ENCODE peak calls at places on chromosomes 4 and X, in five cellular contexts. One of them, this sample, is unnamed.

GRCh38 chr4:85995361-85995760 is 364.5 kb downstream of the MAPK10 start:
- DNase-seq in GM06990: no peak
- DNase-seq in transverse colon: no peak
- DNase-seq in PC-3: no peak
- DNase-seq in ovary: no peak
- DNase-seq in this sample: no peak

GRCh38 chr4:7427326-7428260 is 7.1 kb downstream of the PSAPL1 start:
- DNase-seq in GM06990: no peak
- DNase-seq in transverse colon: peak; percentile 3
- DNase-seq in PC-3: no peak
- DNase-seq in ovary: peak; percentile 9
- DNase-seq in this sample: no peak

GRCh38 chr4:141248029-141248428 is 27.3 kb downstream of the ZNF330 start:
- DNase-seq in GM06990: no peak
- DNase-seq in transverse colon: no peak
- DNase-seq in PC-3: no peak
- DNase-seq in ovary: no peak
- DNase-seq in this sample: no peak

GRCh38 chrX:107731831-107732502 is 43.6 kb downstream of the TSC22D3 start:
- DNase-seq in GM06990: no peak
- DNase-seq in transverse colon: peak; percentile 80
- DNase-seq in PC-3: peak; percentile 84
- DNase-seq in ovary: peak; percentile 95
- DNase-seq in this sample: peak; percentile 66

GRCh38 chr4:181364504-181364903 is 878.7 kb upstream of the TENM3 start:
- DNase-seq in GM06990: no peak
- DNase-seq in transverse colon: no peak
- DNase-seq in PC-3: no peak
- DNase-seq in ovary: no peak
- DNase-seq in this sample: no peak

GRCh38 chrX:21975827-21976226 is 35.3 kb downstream of the SMS start:
- DNase-seq in GM06990: no peak
- DNase-seq in transverse colon: no peak
- DNase-seq in PC-3: peak; percentile 66
- DNase-seq in ovary: no peak
- DNase-seq in this sample: peak; percentile 56

GRCh38 chr4:71235321-71236206 is 103.3 kb upstream of the SLC4A4 start:
- DNase-seq in GM06990: no peak
- DNase-seq in transverse colon: no peak
- DNase-seq in PC-3: no peak
- DNase-seq in ovary: no peak
- DNase-seq in this sample: no peak

GRCh38 chrX:11143931-11144678 is 33.0 kb downstream of the HCCS start:
- DNase-seq in GM06990: peak; percentile 21
- DNase-seq in transverse colon: peak; percentile 58
- DNase-seq in PC-3: peak; percentile 91
- DNase-seq in ovary: peak; percentile 51
- DNase-seq in this sample: peak; percentile 62

GRCh38 chrX:9204560-9204959 is 170.6 kb upstream of the FAM9B start:
- DNase-seq in GM06990: no peak
- DNase-seq in transverse colon: no peak
- DNase-seq in PC-3: peak; percentile 78
- DNase-seq in ovary: no peak
- DNase-seq in this sample: peak; percentile 25

GRCh38 chrX:56759736-56760409 is 30.8 kb downstream of the NBDY start:
- DNase-seq in GM06990: no peak
- DNase-seq in transverse colon: no peak
- DNase-seq in PC-3: no peak
- DNase-seq in ovary: no peak
- DNase-seq in this sample: no peak

GRCh38 chr4:183443609-183444148 is 757 bp upstream of the CDKN2AIP start:
- DNase-seq in GM06990: no peak
- DNase-seq in transverse colon: no peak
- DNase-seq in PC-3: peak; percentile 39
- DNase-seq in ovary: no peak
- DNase-seq in this sample: peak; percentile 36

GRCh38 chrX:110267874-110268273 is 50.0 kb downstream of the AMMECR1 start:
- DNase-seq in GM06990: no peak
- DNase-seq in transverse colon: no peak
- DNase-seq in PC-3: no peak
- DNase-seq in ovary: no peak
- DNase-seq in this sample: no peak

GRCh38 chr4:152255437-152255836 is 280.5 kb downstream of the FBXW7 start:
- DNase-seq in GM06990: peak; percentile 26
- DNase-seq in transverse colon: no peak
- DNase-seq in PC-3: peak; percentile 51
- DNase-seq in ovary: no peak
- DNase-seq in this sample: peak; percentile 77

GRCh38 chrX:65926095-65927019 is 113.5 kb downstream of the VSIG4 start:
- DNase-seq in GM06990: peak; percentile 45
- DNase-seq in transverse colon: peak; percentile 11
- DNase-seq in PC-3: no peak
- DNase-seq in ovary: no peak
- DNase-seq in this sample: no peak

GRCh38 chr4:104395219-104395618 is 99.5 kb downstream of the CXXC4 start:
- DNase-seq in GM06990: no peak
- DNase-seq in transverse colon: no peak
- DNase-seq in PC-3: no peak
- DNase-seq in ovary: no peak
- DNase-seq in this sample: no peak

GRCh38 chrX:71668248-71668595 is 876 bp downstream of the LOC101059915 start:
- DNase-seq in GM06990: no peak
- DNase-seq in transverse colon: no peak
- DNase-seq in PC-3: no peak
- DNase-seq in ovary: no peak
- DNase-seq in this sample: no peak

GRCh38 chr4:13893987-13894386 is 266.5 kb upstream of the BOD1L1 start:
- DNase-seq in GM06990: no peak
- DNase-seq in transverse colon: no peak
- DNase-seq in PC-3: no peak
- DNase-seq in ovary: no peak
- DNase-seq in this sample: no peak

GRCh38 chr4:179582164-179582563 is 2139.9 kb upstream of the AGA start:
- DNase-seq in GM06990: no peak
- DNase-seq in transverse colon: no peak
- DNase-seq in PC-3: no peak
- DNase-seq in ovary: no peak
- DNase-seq in this sample: no peak

GRCh38 chr4:2963185-2964076 is at the start of the genes GRK4 and NOP14:
- DNase-seq in GM06990: peak; percentile 98
- DNase-seq in transverse colon: peak; percentile 98
- DNase-seq in PC-3: peak; percentile 96
- DNase-seq in ovary: peak; percentile 98
- DNase-seq in this sample: peak; percentile 91

GRCh38 chr4:43112139-43112538 is 219.6 kb downstream of the GRXCR1 start:
- DNase-seq in GM06990: no peak
- DNase-seq in transverse colon: no peak
- DNase-seq in PC-3: no peak
- DNase-seq in ovary: no peak
- DNase-seq in this sample: no peak

GRCh38 chr4:125710766-125711165 is 396.0 kb downstream of the FAT4 start:
- DNase-seq in GM06990: no peak
- DNase-seq in transverse colon: no peak
- DNase-seq in PC-3: no peak
- DNase-seq in ovary: no peak
- DNase-seq in this sample: no peak

GRCh38 chrX:72492499-72492898 is 80.1 kb downstream of the HDAC8 start:
- DNase-seq in GM06990: peak; percentile 34
- DNase-seq in transverse colon: no peak
- DNase-seq in PC-3: no peak
- DNase-seq in ovary: no peak
- DNase-seq in this sample: no peak

GRCh38 chr4:122364700-122365404 is 14.0 kb upstream of the ADAD1 start:
- DNase-seq in GM06990: no peak
- DNase-seq in transverse colon: peak; percentile 12
- DNase-seq in PC-3: peak; percentile 56
- DNase-seq in ovary: no peak
- DNase-seq in this sample: no peak

GRCh38 chrX:119228506-119229290 is 7.4 kb upstream of the PGRMC1 start:
- DNase-seq in GM06990: no peak
- DNase-seq in transverse colon: no peak
- DNase-seq in PC-3: peak; percentile 87
- DNase-seq in ovary: no peak
- DNase-seq in this sample: peak; percentile 84

GRCh38 chrX:1246816-1247215 is 21.8 kb upstream of the CSF2RA start:
- DNase-seq in GM06990: peak; percentile 80
- DNase-seq in transverse colon: peak; percentile 67
- DNase-seq in PC-3: peak; percentile 82
- DNase-seq in ovary: peak; percentile 24
- DNase-seq in this sample: no peak

GRCh38 chrX:91435465-91435864 is 826 bp downstream of the PABPC5 start:
- DNase-seq in GM06990: no peak
- DNase-seq in transverse colon: no peak
- DNase-seq in PC-3: no peak
- DNase-seq in ovary: peak; percentile 31
- DNase-seq in this sample: no peak

GRCh38 chr4:54187148-54187547 is 41.9 kb upstream of the PDGFRA start:
- DNase-seq in GM06990: no peak
- DNase-seq in transverse colon: peak; percentile 11
- DNase-seq in PC-3: no peak
- DNase-seq in ovary: no peak
- DNase-seq in this sample: no peak
- H3K4me3 ChIP-seq in GM06990: no peak overlapping the region
- H3K4me3 ChIP-seq in transverse colon: no peak overlapping the region
- H3K4me3 ChIP-seq in PC-3: no peak overlapping the region
- H3K4me3 ChIP-seq in ovary: no peak overlapping the region
- H3K4me3 ChIP-seq in this sample: no peak overlapping the region

GRCh38 chr4:727576-727975 is 21.9 kb downstream of the PCGF3 start:
- DNase-seq in GM06990: no peak
- DNase-seq in transverse colon: no peak
- DNase-seq in PC-3: no peak
- DNase-seq in ovary: no peak
- DNase-seq in this sample: no peak
- TF ChIP-seq CTCF in GM06990: no peak
- TF ChIP-seq CTCF in transverse colon: no peak
- TF ChIP-seq CTCF in PC-3: no peak
- TF ChIP-seq CTCF in ovary: no peak
- TF ChIP-seq CTCF in this sample: no peak

GRCh38 chr4:886244-886643 is 45.9 kb downstream of the GAK start:
- DNase-seq in GM06990: no peak
- DNase-seq in transverse colon: no peak
- DNase-seq in PC-3: no peak
- DNase-seq in ovary: no peak
- DNase-seq in this sample: no peak
- H3K36me3 ChIP-seq in GM06990: peaks cover 54% of the 10 kb centered on the region
- H3K36me3 ChIP-seq in transverse colon: no peaks in the 10 kb centered on the region
- H3K36me3 ChIP-seq in PC-3: peaks cover 5% of the 10 kb centered on the region
- H3K36me3 ChIP-seq in ovary: no peaks in the 10 kb centered on the region
- H3K36me3 ChIP-seq in this sample: peaks cover 39% of the 10 kb centered on the region

DNA sequence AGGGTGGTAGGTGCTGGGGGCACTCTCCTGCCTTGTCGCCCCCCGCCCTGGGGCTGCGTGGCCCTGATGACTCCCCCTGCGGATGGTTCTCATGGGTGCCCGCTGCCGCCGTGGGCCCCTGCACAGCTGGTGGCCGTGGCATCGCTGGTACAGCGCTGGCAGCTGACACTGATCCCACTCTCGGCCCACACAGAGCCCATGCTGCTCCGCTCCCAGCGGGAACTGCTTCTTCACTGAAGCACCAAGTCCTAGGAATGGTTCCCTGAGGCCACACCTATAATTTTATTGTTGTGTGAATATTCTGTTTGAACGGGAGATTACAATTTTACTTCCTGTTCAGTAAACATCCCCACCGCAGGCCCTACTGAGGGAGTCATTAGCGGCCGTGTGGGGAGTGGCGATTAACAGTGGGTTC is 138.6 kb upstream of the NKX1-1 start:
- DNase-seq in GM06990: no peak
- DNase-seq in transverse colon: peak; percentile 61
- DNase-seq in PC-3: peak; percentile 67
- DNase-seq in ovary: peak; percentile 5
- DNase-seq in this sample: no peak
- H3K4me3 ChIP-seq in GM06990: no peak overlapping the region
- H3K4me3 ChIP-seq in transverse colon: no peak overlapping the region
- H3K4me3 ChIP-seq in PC-3: no peak overlapping the region
- H3K4me3 ChIP-seq in ovary: no peak overlapping the region
- H3K4me3 ChIP-seq in this sample: no peak overlapping the region

DNA sequence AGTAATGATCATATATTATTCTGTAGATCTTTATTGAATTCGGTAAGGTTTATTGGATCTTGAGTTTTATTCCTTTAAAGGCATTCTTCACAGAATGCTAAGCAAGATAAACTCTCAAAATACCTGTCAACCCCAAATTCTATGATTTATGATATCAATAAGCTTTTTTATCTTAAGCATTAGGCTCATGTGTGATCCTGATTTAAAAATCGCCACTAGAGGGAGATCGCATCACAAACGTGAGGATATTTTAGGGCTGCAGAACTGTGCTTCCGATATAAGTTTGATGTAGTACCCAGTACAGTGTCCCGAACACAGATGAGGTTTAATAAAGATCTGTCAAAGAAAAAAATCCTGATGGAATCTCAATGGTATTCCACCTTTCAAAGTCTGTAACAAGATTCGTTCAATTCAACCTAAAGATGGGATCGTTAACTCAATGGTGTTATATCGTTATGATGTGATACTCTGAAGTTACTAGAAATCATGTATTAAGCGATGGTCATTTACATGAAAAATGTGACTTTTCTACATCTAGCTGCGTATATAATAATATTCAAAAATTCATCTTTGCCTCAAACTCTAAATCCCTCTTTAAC is 169.0 kb downstream of the CORIN start:
- DNase-seq in GM06990: peak; percentile 12
- DNase-seq in transverse colon: no peak
- DNase-seq in PC-3: peak; percentile 62
- DNase-seq in ovary: no peak
- DNase-seq in this sample: peak; percentile 62
- TF ChIP-seq CTCF in GM06990: peak; percentile 69
- TF ChIP-seq CTCF in transverse colon: peak; percentile 50
- TF ChIP-seq CTCF in PC-3: peak; percentile 77
- TF ChIP-seq CTCF in ovary: peak; percentile 22
- TF ChIP-seq CTCF in this sample: peak; percentile 51

DNA sequence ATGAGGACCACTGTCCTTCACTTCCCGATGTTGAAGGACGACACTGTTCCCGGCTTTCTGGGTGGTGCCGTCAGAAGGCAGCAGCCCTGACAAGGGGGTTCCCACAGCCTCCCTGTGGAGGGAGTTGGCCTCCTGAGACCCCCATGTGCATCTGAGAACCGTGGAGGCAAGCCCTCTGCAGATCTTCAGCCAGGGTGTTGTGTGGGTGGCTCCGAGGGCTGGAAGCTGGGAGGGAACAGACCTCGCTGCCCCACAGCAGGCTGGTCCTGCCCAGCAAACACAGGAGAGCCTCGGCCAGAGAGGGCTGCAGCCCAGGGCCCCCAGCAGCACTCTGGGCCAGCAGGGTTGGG is 16.2 kb downstream of the DGKQ start:
- DNase-seq in GM06990: no peak
- DNase-seq in transverse colon: no peak
- DNase-seq in PC-3: no peak
- DNase-seq in ovary: peak; percentile 12
- DNase-seq in this sample: no peak
- H3K36me3 ChIP-seq in GM06990: peaks cover 9% of the 10 kb centered on the region
- H3K36me3 ChIP-seq in transverse colon: no peaks in the 10 kb centered on the region
- H3K36me3 ChIP-seq in PC-3: no peaks in the 10 kb centered on the region
- H3K36me3 ChIP-seq in ovary: no peaks in the 10 kb centered on the region
- H3K36me3 ChIP-seq in this sample: peaks cover 4% of the 10 kb centered on the region

GRCh38 chr4:18816228-18816891 is 794.8 kb upstream of the LCORL start:
- DNase-seq in GM06990: no peak
- DNase-seq in transverse colon: no peak
- DNase-seq in PC-3: peak; percentile 2
- DNase-seq in ovary: no peak
- DNase-seq in this sample: no peak
- H3K4me3 ChIP-seq in GM06990: no peak overlapping the region
- H3K4me3 ChIP-seq in transverse colon: no peak overlapping the region
- H3K4me3 ChIP-seq in PC-3: no peak overlapping the region
- H3K4me3 ChIP-seq in ovary: no peak overlapping the region
- H3K4me3 ChIP-seq in this sample: no peak overlapping the region

This sample was measured in bronchial epithelial cell.